ENCODE peak calls at places on chromosomes 6 and 20, in six cellular contexts. Y is CD4-positive, CD25-positive, alpha-beta regulatory T cell; J is RPMI7951; R is iris pigment epithelial cell; H is NCI-H1105; F is activated T-cell treated with anti-CD3 and anti-CD28 coated beads, Interleukin-2, amount 50 U/mL, for 48 hours. W is an unnamed sample.

GRCh38 chr6:130981409-130981808 is 81.6 kb downstream of the EPB41L2 start:
- DNase-seq in R (peak; percentile 62), Y (no peak), F (no peak), J (peak; percentile 67), H (no peak), W (peak; percentile 25)

GRCh38 chr6:119541132-119541905 is 191.8 kb upstream of the MAN1A1 start:
- DNase-seq in F (no peak), H (no peak), J (peak; percentile 99), Y (no peak), R (peak; percentile 81), W (peak; percentile 97)

GRCh38 chr20:19783966-19784401 is 25.9 kb downstream of the RIN2 start:
- DNase-seq in R (peak; percentile 76), F (no peak), J (peak; percentile 93), Y (no peak), H (no peak), W (peak; percentile 66)

GRCh38 chr20:9160341-9160740 is 91.5 kb downstream of the PLCB4 start:
- DNase-seq in F (no peak), R (no peak), Y (no peak), J (no peak), H (no peak), W (no peak)

GRCh38 chr20:31869942-31870702 is at the start of the genes DUSP15 and TTLL9:
- DNase-seq in H (peak; percentile 3), R (no peak), J (no peak), F (no peak), Y (no peak), W (no peak)

GRCh38 chr6:22296936-22297335 is at the start of gene PRL:
- DNase-seq in Y (no peak), R (no peak), F (no peak), H (no peak), J (no peak), W (no peak)

GRCh38 chr6:125798734-125799510 is 8.2 kb downstream of the NCOA7 start:
- DNase-seq in Y (no peak), J (no peak), R (no peak), F (no peak), H (no peak), W (peak; percentile 28)

GRCh38 chr6:162450358-162450757 is 277.2 kb downstream of the PRKN start:
- DNase-seq in J (no peak), Y (no peak), H (no peak), R (no peak), F (no peak), W (no peak)

GRCh38 chr20:63750807-63751470 is 11.4 kb downstream of the SLC2A4RG start:
- DNase-seq in J (no peak), F (peak; percentile 71), Y (peak; percentile 63), R (no peak), H (no peak), W (no peak)

GRCh38 chr6:12075067-12075563 is 63.0 kb downstream of the HIVEP1 start:
- DNase-seq in F (no peak), H (no peak), J (peak; percentile 4), R (peak; percentile 10), Y (peak; percentile 33), W (no peak)

GRCh38 chr6:43737272-43738081 is 32.5 kb upstream of the VEGFA start:
- DNase-seq in J (no peak), H (no peak), Y (no peak), F (no peak), R (no peak), W (no peak)

GRCh38 chr6:46279874-46280273 is 109.1 kb upstream of the ENPP5 start:
- DNase-seq in H (no peak), Y (no peak), R (peak; percentile 45), J (no peak), F (no peak), W (no peak)

GRCh38 chr20:15200139-15200538 is 862.7 kb upstream of the FLRT3 start:
- DNase-seq in J (no peak), H (no peak), F (no peak), R (no peak), Y (no peak), W (peak; percentile 1)

GRCh38 chr6:7073810-7074525 is 33.8 kb upstream of the RREB1 start:
- DNase-seq in Y (peak; percentile 60), H (no peak), R (no peak), J (no peak), F (peak; percentile 77), W (no peak)

GRCh38 chr20:49595811-49596545 is 28.0 kb upstream of the PTGIS start:
- DNase-seq in Y (no peak), J (peak; percentile 87), H (no peak), R (peak; percentile 89), F (peak; percentile 90), W (peak; percentile 81)

GRCh38 chr20:31710423-31711250 is 12.0 kb downstream of the BCL2L1 start:
- DNase-seq in J (no peak), Y (no peak), R (no peak), F (no peak), H (peak; percentile 92), W (no peak)

GRCh38 chr6:90286884-90287488 is 9.7 kb downstream of the BACH2 start:
- DNase-seq in Y (peak; percentile 46), H (peak; percentile 25), R (peak; percentile 34), F (peak; percentile 86), J (peak; percentile 35), W (peak; percentile 38)

GRCh38 chr6:13761361-13762036 is 49.9 kb upstream of the RANBP9 start:
- DNase-seq in R (no peak), H (no peak), F (no peak), J (no peak), Y (no peak), W (no peak)

GRCh38 chr6:140684776-140685550 is 1310.5 kb upstream of the CITED2 start:
- DNase-seq in H (no peak), J (no peak), Y (no peak), R (peak; percentile 22), F (no peak), W (no peak)

GRCh38 chr6:112360498-112360897 is 13.4 kb downstream of the RFPL4B start:
- DNase-seq in Y (no peak), J (peak; percentile 22), F (no peak), H (no peak), R (peak; percentile 58), W (peak; percentile 12)

GRCh38 chr20:62246872-62247652 is 8.7 kb downstream of the OSBPL2 start:
- DNase-seq in J (no peak), R (no peak), Y (no peak), F (no peak), H (no peak), W (no peak)

GRCh38 chr20:59207742-59208357 is 44.2 kb downstream of the ZNF831 start:
- DNase-seq in Y (peak; percentile 77), H (peak; percentile 61), F (peak; percentile 85), J (peak; percentile 31), R (no peak), W (peak; percentile 43)

GRCh38 chr20:6140947-6141346 is 18.1 kb upstream of the FERMT1 start:
- DNase-seq in Y (no peak), F (no peak), H (no peak), J (peak; percentile 41), R (no peak), W (peak; percentile 10)

GRCh38 chr6:16654703-16655102 is 106.6 kb downstream of the ATXN1 start:
- DNase-seq in H (no peak), R (peak; percentile 54), F (no peak), J (no peak), Y (peak; percentile 54), W (no peak)

GRCh38 chr6:37077459-37078296 is 72.2 kb downstream of the FGD2 start:
- DNase-seq in R (peak; percentile 68), J (peak; percentile 98), H (no peak), Y (no peak), F (no peak), W (peak; percentile 88)

GRCh38 chr6:104784884-104785283 is 74.8 kb downstream of the HACE1 start:
- DNase-seq in Y (no peak), R (peak; percentile 61), F (no peak), H (no peak), J (peak; percentile 74), W (peak; percentile 72)

GRCh38 chr20:59386819-59387218 is 86.4 kb downstream of the EDN3 start:
- DNase-seq in J (no peak), F (no peak), R (no peak), Y (no peak), H (no peak), W (no peak)

GRCh38 chr6:18034798-18035202 is 47.4 kb upstream of the KIF13A start:
- DNase-seq in J (peak; percentile 5), H (no peak), F (no peak), R (peak; percentile 33), Y (no peak), W (peak; percentile 10)

GRCh38 chr20:32980990-32981389 is 23.2 kb downstream of the SUN5 start:
- DNase-seq in R (no peak), F (no peak), J (no peak), H (no peak), Y (no peak), W (no peak)

GRCh38 chr6:36197739-36198221 is 1.2 kb downstream of the BRPF3 start:
- DNase-seq in H (no peak), Y (no peak), F (no peak), R (no peak), J (no peak), W (peak; percentile 6)

GRCh38 chr6:24909281-24910216 is 26.2 kb downstream of the RIPOR2 start:
- DNase-seq in Y (no peak), H (no peak), R (no peak), F (no peak), J (no peak), W (no peak)